ENCODE peak calls at places on chromosomes 7 and 10, in five cellular contexts. P is K562; V is CD8-positive, alpha-beta T cell; Q is lung; R is IMR-90. O is an unnamed sample.

GRCh38 chr10:12471135-12471534 is 121.8 kb downstream of the CAMK1D start:
- DNase-seq in Q (no peak), V (no peak), R (no peak), P (no peak), O (no peak)

GRCh38 chr10:88879754-88880286 is at the start of gene STAMBPL1:
- DNase-seq in Q (peak; percentile 59), V (peak; percentile 39), R (no peak), P (no peak), O (no peak)

GRCh38 chr7:149104749-149105148 is 14.2 kb upstream of the ZNF786 start:
- DNase-seq in Q (no peak), V (no peak), R (no peak), P (no peak), O (no peak)

GRCh38 chr7:101235522-101235921 is 2.1 kb downstream of the CLDN15 start:
- DNase-seq in P (no peak), R (no peak), Q (no peak), V (no peak), O (no peak)

GRCh38 chr7:102933763-102934162 is 21.0 kb downstream of the LRRC17 start:
- DNase-seq in R (peak; percentile 97), Q (peak; percentile 35), V (no peak), P (no peak), O (peak; percentile 72)

GRCh38 chr10:80924063-80924952 is 386.6 kb downstream of the SH2D4B start:
- DNase-seq in Q (peak; percentile 47), P (peak; percentile 72), V (no peak), R (peak; percentile 11), O (no peak)

GRCh38 chr10:104331208-104331838 is 6.9 kb downstream of the ITPRIP start:
- DNase-seq in V (no peak), P (no peak), R (peak; percentile 84), Q (no peak), O (no peak)

GRCh38 chr7:138097064-138097741 is 20.9 kb downstream of the AKR1D1 start:
- DNase-seq in V (no peak), P (peak; percentile 60), R (no peak), Q (no peak), O (no peak)

GRCh38 chr7:17456541-17456940 is 158.1 kb downstream of the AHR start:
- DNase-seq in P (no peak), R (peak; percentile 14), Q (no peak), V (no peak), O (no peak)

GRCh38 chr10:61902448-61903183 is 1.1 kb downstream of the ARID5B start:
- DNase-seq in V (peak; percentile 43), Q (peak; percentile 40), R (peak; percentile 61), P (peak; percentile 76), O (no peak)

GRCh38 chr10:120824864-120825263 is 26.3 kb upstream of the WDR11 start:
- DNase-seq in Q (no peak), V (no peak), P (peak; percentile 49), R (no peak), O (no peak)

GRCh38 chr7:33459340-33459751 is 330.0 kb downstream of the BBS9 start:
- DNase-seq in Q (no peak), R (peak; percentile 66), V (no peak), P (peak; percentile 4), O (no peak)

GRCh38 chr10:93894516-93895378 is 969 bp downstream of the SLC35G1 start:
- DNase-seq in P (no peak), V (no peak), Q (no peak), R (peak; percentile 16), O (no peak)

GRCh38 chr10:104417629-104418292 is 64.1 kb downstream of the CFAP58 start:
- DNase-seq in V (no peak), R (no peak), P (no peak), Q (no peak), O (no peak)

GRCh38 chr7:71761336-71761735 is 629.4 kb downstream of the GALNT17 start:
- DNase-seq in R (no peak), P (no peak), Q (no peak), V (no peak), O (no peak)

GRCh38 chr10:79298403-79299244 is 48.6 kb upstream of the PPIF start:
- DNase-seq in R (peak; percentile 99), V (no peak), Q (no peak), P (peak; percentile 76), O (peak; percentile 85)

GRCh38 chr10:16242859-16243613 is 193.8 kb upstream of the PTER start:
- DNase-seq in R (no peak), Q (no peak), V (no peak), P (no peak), O (no peak)

GRCh38 chr10:52172581-52172980 is 141.5 kb upstream of the DKK1 start:
- DNase-seq in Q (no peak), R (peak; percentile 7), P (no peak), V (no peak), O (no peak)
- TF ChIP-seq CTCF in Q (no peak), R (no peak), P (no peak), V (no peak), O (no peak)

DNA sequence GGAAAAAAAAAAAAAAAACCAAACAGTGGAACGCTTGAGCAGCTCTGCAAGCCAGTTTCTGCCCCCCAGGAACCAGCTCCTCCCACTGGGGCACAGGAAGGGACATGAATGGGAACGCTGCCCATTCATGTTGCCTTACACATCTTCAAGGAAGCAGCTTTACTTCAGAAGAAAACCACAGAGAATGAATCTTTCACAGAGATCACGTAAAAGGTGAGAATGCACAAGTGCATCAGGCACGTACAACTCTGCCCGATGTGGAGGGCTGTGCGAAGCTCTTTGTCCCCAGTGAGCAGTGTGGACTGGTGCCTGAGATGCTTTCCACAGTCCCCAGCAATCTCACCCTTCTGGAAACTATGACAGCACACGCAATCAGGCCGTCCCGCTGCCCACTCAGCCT is 106.2 kb downstream of the DLG5 start:
- DNase-seq in R (peak; percentile 22), Q (no peak), V (no peak), P (no peak), O (no peak)
- H3K4me3 ChIP-seq in R (no peak overlapping the region), Q (no peak overlapping the region), V (no peak overlapping the region), P (no peak overlapping the region), O (no peak overlapping the region)

GRCh38 chr10:116779076-116779687 is 36.8 kb upstream of the HSPA12A start:
- DNase-seq in R (peak; percentile 57), Q (no peak), P (no peak), V (no peak), O (no peak)
- H3K4me1 ChIP-seq in R (no peaks in the 10 kb centered on the region), Q (no peaks in the 10 kb centered on the region), P (no peaks in the 10 kb centered on the region), V (no peaks in the 10 kb centered on the region), O (no peaks in the 10 kb centered on the region)

DNA sequence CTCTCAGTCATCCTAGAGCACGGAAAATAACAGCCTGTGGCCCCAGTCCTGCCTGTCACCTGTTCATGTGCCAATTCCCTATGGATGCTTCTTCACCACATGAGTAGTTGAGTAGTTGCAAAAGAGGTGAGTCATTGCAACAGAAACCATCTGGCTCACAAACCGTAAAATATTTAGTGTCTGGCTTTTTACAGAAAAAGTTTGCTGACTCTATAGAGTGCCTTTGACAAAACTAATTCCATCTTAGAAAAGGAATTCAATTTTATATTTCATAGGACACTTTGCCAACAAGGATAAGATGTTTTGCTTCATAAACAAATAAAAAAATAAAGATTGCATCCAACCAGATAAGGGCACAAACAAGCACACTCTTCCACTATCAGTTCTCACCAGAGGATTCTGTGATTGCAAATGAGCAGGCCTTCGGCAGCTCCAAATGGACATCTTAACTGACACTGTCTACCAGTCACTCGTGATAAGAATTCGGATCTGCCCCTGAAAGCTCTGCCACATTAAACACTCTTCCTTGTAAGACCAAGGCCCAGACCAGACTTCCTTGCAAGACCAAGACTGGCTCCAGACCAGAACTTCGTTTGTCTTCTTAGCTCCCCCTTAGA is 242.7 kb upstream of the SEMA3C start:
- DNase-seq in P (peak; percentile 84), V (no peak), Q (no peak), R (peak; percentile 98), O (peak; percentile 58)
- TF ChIP-seq CTCF in P (no peak), V (no peak), Q (no peak), R (no peak), O (no peak)

GRCh38 chr10:35611750-35612149 is 6.6 kb downstream of the GJD4 start:
- DNase-seq in V (no peak), R (no peak), Q (no peak), P (peak; percentile 23), O (no peak)

GRCh38 chr10:35607475-35608316 is 2.6 kb downstream of the GJD4 start:
- DNase-seq in Q (no peak), P (no peak), V (no peak), R (no peak), O (no peak)

GRCh38 chr10:35605191-35605590 is at the start of gene GJD4:
- DNase-seq in P (peak; percentile 53), V (no peak), R (no peak), Q (no peak), O (no peak)

GRCh38 chr10:35606423-35606822 is 1.3 kb downstream of the GJD4 start:
- DNase-seq in P (no peak), Q (no peak), V (no peak), R (peak; percentile 57), O (no peak)

DNA sequence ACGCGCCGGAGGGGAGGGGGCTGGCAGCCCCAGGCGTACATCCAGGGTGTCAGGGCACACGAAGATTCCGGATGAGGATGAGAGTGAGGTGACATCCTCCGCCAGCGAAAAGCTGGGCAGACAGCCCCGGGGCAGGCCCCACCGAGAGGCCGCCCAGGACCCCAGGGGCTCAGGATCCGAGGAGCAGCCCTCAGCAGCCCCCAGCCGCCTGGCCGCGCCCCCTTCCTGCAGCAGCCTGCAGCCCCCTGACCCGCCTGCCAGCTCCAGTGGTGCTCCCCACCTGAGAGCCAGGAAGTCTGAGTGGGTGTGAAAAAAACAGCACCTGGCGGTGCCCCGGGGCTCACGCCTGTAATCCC is 3.2 kb downstream of the GJD4 start:
- DNase-seq in P (no peak), R (no peak), Q (no peak), V (no peak), O (no peak)
- H3K4me3 ChIP-seq in P (no peak overlapping the region), R (no peak overlapping the region), Q (no peak overlapping the region), V (peak overlapping the region; percentile 37), O (peak overlapping the region; percentile 41)

GRCh38 chr10:70169661-70170364 is 501 bp downstream of the SAR1A start:
- DNase-seq in V (no peak), R (no peak), P (peak; percentile 42), Q (no peak), O (no peak)

GRCh38 chr10:70167246-70167645 is 3.1 kb downstream of the SAR1A start:
- DNase-seq in P (no peak), Q (no peak), V (no peak), R (no peak), O (no peak)

GRCh38 chr10:70166394-70166793 is 3.9 kb downstream of the SAR1A start:
- DNase-seq in Q (no peak), R (no peak), P (no peak), V (no peak), O (no peak)

GRCh38 chr10:70164179-70164578 is 6.1 kb downstream of the SAR1A start:
- DNase-seq in P (no peak), R (no peak), V (no peak), Q (no peak), O (no peak)

GRCh38 chr10:70169011-70169410 is 1.3 kb downstream of the SAR1A start:
- DNase-seq in V (no peak), P (no peak), Q (no peak), R (no peak), O (no peak)
- H3K4me1 ChIP-seq in V (peaks cover 57% of the 10 kb centered on the region), P (peaks cover 2% of the 10 kb centered on the region), Q (peaks cover 1% of the 10 kb centered on the region), R (peaks cover 12% of the 10 kb centered on the region), O (peaks cover 12% of the 10 kb centered on the region)

GRCh38 chr7:52917982-52918578 is 117.4 kb upstream of the POM121L12 start:
- DNase-seq in R (no peak), V (no peak), P (peak; percentile 1), Q (no peak), O (no peak)
- TF ChIP-seq CTCF in R (no peak), V (no peak), P (peak; percentile 30), Q (no peak), O (no peak)